ENCODE peak calls at places on chromosomes 5 and 9, in ten cellular contexts. T is left ventricle myocardium superior; G is A549; Y is pons; I is stimulated activated CD8-positive, alpha-beta memory T cell treated with anti-CD3 and anti-CD28 coated beads, Interleukin-15, amount 100 ng/mL, for 24 hours; Z is effector CD4-positive, alpha-beta T cell; W is OCI-LY7; D is stimulated activated CD4-positive, alpha-beta T cell treated with anti-CD3 and anti-CD28 coated beads, Interleukin-1b, Interleukin-23, amount 100 ng/mL, for 1 hour; H is activated T-cell treated with anti-CD3 and anti-CD28 coated beads for 24 hours; E is prostate gland. A is an unnamed sample.
A peak's percentile ranks its signal among the peaks of the same experiment; 100 is the strongest.

GRCh38 chr5:107388111-107388861 is 282.5 kb downstream of the EFNA5 start:
- DNase-seq in H (no peak), Z (no peak), G (peak; percentile 85), T (no peak), W (peak; percentile 58), Y (no peak), D (no peak), I (no peak), E (no peak), A (no peak)

GRCh38 chr5:109743770-109744212 is 54.1 kb downstream of the MAN2A1 start:
- DNase-seq in D (no peak), Y (peak; percentile 51), Z (no peak), I (no peak), T (no peak), E (no peak), H (no peak), W (no peak), G (peak; percentile 69), A (no peak)

GRCh38 chr5:133605323-133605722 is 7.0 kb downstream of the FSTL4 start:
- DNase-seq in I (no peak), Z (no peak), H (no peak), G (no peak), D (no peak), E (no peak), T (no peak), W (no peak), Y (no peak), A (no peak)

GRCh38 chr5:91011029-91011428 is 372.1 kb downstream of the ARRDC3 start:
- DNase-seq in Y (no peak), W (no peak), G (no peak), H (no peak), I (no peak), T (no peak), D (no peak), E (no peak), Z (no peak), A (no peak)

GRCh38 chr5:126624534-126624933 is 23.8 kb downstream of the PHAX start:
- DNase-seq in G (peak; percentile 80), T (no peak), H (no peak), Z (no peak), Y (no peak), W (no peak), I (no peak), D (no peak), E (no peak), A (no peak)

GRCh38 chr9:18362901-18363685 is 110.9 kb upstream of the ADAMTSL1 start:
- DNase-seq in I (no peak), Y (peak; percentile 66), E (no peak), D (no peak), T (peak; percentile 24), H (no peak), W (peak; percentile 57), G (no peak), Z (no peak), A (no peak)

GRCh38 chr9:132894857-132895846 is 16.5 kb downstream of the SPACA9 start:
- DNase-seq in G (no peak), T (no peak), W (no peak), E (no peak), Z (no peak), H (no peak), D (no peak), Y (peak; percentile 55), I (no peak), A (no peak)

GRCh38 chr5:33736510-33736909 is 155.3 kb downstream of the ADAMTS12 start:
- DNase-seq in T (no peak), G (peak; percentile 4), I (no peak), Y (no peak), D (no peak), Z (no peak), W (no peak), H (no peak), E (no peak), A (no peak)

GRCh38 chr9:94156549-94157407 is 72.5 kb downstream of the PTPDC1 start:
- DNase-seq in G (peak; percentile 83), E (peak; percentile 52), Y (peak; percentile 69), I (no peak), W (no peak), Z (no peak), H (no peak), D (no peak), T (peak; percentile 81), A (no peak)